ENCODE peak calls at places on chromosomes 6 and 20, in ten cellular contexts. One of them, this sample, is unnamed.

GRCh38 chr6:81553246-81553645 is 199.2 kb downstream of the TENT5A start:
- DNase-seq in left ventricle myocardium inferior: no peak
- DNase-seq in SK-N-SH: no peak
- DNase-seq in IMR-90: peak
- DNase-seq in GM23338: no peak
- DNase-seq in osteoblast: peak
- DNase-seq in GM12878: no peak
- DNase-seq in dorsolateral prefrontal cortex: no peak
- DNase-seq in uterus: no peak
- DNase-seq in mammary epithelial cell: no peak
- DNase-seq in this sample: no peak

GRCh38 chr6:16503919-16504554 is 257.2 kb downstream of the ATXN1 start:
- DNase-seq in GM12878: peak
- DNase-seq in IMR-90: no peak
- DNase-seq in dorsolateral prefrontal cortex: no peak
- DNase-seq in mammary epithelial cell: no peak
- DNase-seq in osteoblast: no peak
- DNase-seq in uterus: no peak
- DNase-seq in left ventricle myocardium inferior: no peak
- DNase-seq in GM23338: no peak
- DNase-seq in SK-N-SH: no peak
- DNase-seq in this sample: no peak

GRCh38 chr6:7203939-7204338 is 96.2 kb downstream of the RREB1 start:
- DNase-seq in osteoblast: no peak
- DNase-seq in GM12878: no peak
- DNase-seq in dorsolateral prefrontal cortex: no peak
- DNase-seq in mammary epithelial cell: no peak
- DNase-seq in GM23338: no peak
- DNase-seq in IMR-90: no peak
- DNase-seq in uterus: no peak
- DNase-seq in SK-N-SH: no peak
- DNase-seq in left ventricle myocardium inferior: no peak
- DNase-seq in this sample: no peak

GRCh38 chr20:8860011-8860495 is 208.8 kb upstream of the PLCB4 start:
- DNase-seq in osteoblast: peak
- DNase-seq in IMR-90: peak
- DNase-seq in mammary epithelial cell: peak
- DNase-seq in uterus: no peak
- DNase-seq in SK-N-SH: no peak
- DNase-seq in GM23338: no peak
- DNase-seq in left ventricle myocardium inferior: no peak
- DNase-seq in dorsolateral prefrontal cortex: no peak
- DNase-seq in GM12878: no peak
- DNase-seq in this sample: no peak

GRCh38 chr6:42292002-42292735 is 74.5 kb upstream of the MRPS10 start:
- DNase-seq in osteoblast: peak
- DNase-seq in mammary epithelial cell: peak
- DNase-seq in SK-N-SH: no peak
- DNase-seq in dorsolateral prefrontal cortex: no peak
- DNase-seq in uterus: no peak
- DNase-seq in left ventricle myocardium inferior: no peak
- DNase-seq in GM12878: no peak
- DNase-seq in IMR-90: peak
- DNase-seq in GM23338: no peak
- DNase-seq in this sample: no peak

GRCh38 chr20:45436732-45437485 is 21.0 kb downstream of the PIGT start:
- DNase-seq in uterus: peak
- DNase-seq in GM23338: peak
- DNase-seq in mammary epithelial cell: peak
- DNase-seq in osteoblast: peak
- DNase-seq in SK-N-SH: peak
- DNase-seq in IMR-90: peak
- DNase-seq in left ventricle myocardium inferior: peak
- DNase-seq in dorsolateral prefrontal cortex: peak
- DNase-seq in GM12878: no peak
- DNase-seq in this sample: peak

GRCh38 chr20:22795455-22795854 is 211.1 kb upstream of the FOXA2 start:
- DNase-seq in GM12878: no peak
- DNase-seq in IMR-90: no peak
- DNase-seq in GM23338: no peak
- DNase-seq in uterus: no peak
- DNase-seq in left ventricle myocardium inferior: no peak
- DNase-seq in dorsolateral prefrontal cortex: no peak
- DNase-seq in osteoblast: no peak
- DNase-seq in SK-N-SH: no peak
- DNase-seq in mammary epithelial cell: no peak
- DNase-seq in this sample: no peak

GRCh38 chr6:50381106-50381415 is 331.3 kb upstream of the DEFB112 start:
- DNase-seq in dorsolateral prefrontal cortex: no peak
- DNase-seq in osteoblast: no peak
- DNase-seq in IMR-90: no peak
- DNase-seq in GM12878: no peak
- DNase-seq in SK-N-SH: peak
- DNase-seq in GM23338: peak
- DNase-seq in uterus: no peak
- DNase-seq in left ventricle myocardium inferior: no peak
- DNase-seq in mammary epithelial cell: no peak
- DNase-seq in this sample: no peak

GRCh38 chr20:53706008-53706481 is 112.4 kb upstream of the ZNF217 start:
- DNase-seq in GM23338: no peak
- DNase-seq in mammary epithelial cell: no peak
- DNase-seq in uterus: no peak
- DNase-seq in IMR-90: peak
- DNase-seq in left ventricle myocardium inferior: no peak
- DNase-seq in dorsolateral prefrontal cortex: no peak
- DNase-seq in osteoblast: peak
- DNase-seq in GM12878: no peak
- DNase-seq in SK-N-SH: no peak
- DNase-seq in this sample: no peak

GRCh38 chr6:139600919-139601470 is 226.5 kb upstream of the CITED2 start:
- DNase-seq in GM23338: no peak
- DNase-seq in uterus: no peak
- DNase-seq in GM12878: peak
- DNase-seq in osteoblast: no peak
- DNase-seq in mammary epithelial cell: no peak
- DNase-seq in SK-N-SH: no peak
- DNase-seq in left ventricle myocardium inferior: no peak
- DNase-seq in dorsolateral prefrontal cortex: no peak
- DNase-seq in IMR-90: no peak
- DNase-seq in this sample: no peak

GRCh38 chr6:159969204-159969912 is 476 bp downstream of the IGF2R start:
- DNase-seq in mammary epithelial cell: peak
- DNase-seq in IMR-90: peak
- DNase-seq in GM23338: peak
- DNase-seq in osteoblast: peak
- DNase-seq in SK-N-SH: peak
- DNase-seq in left ventricle myocardium inferior: peak
- DNase-seq in dorsolateral prefrontal cortex: no peak
- DNase-seq in uterus: peak
- DNase-seq in GM12878: no peak
- DNase-seq in this sample: no peak

GRCh38 chr6:104414723-104415122 is 445.0 kb downstream of the HACE1 start:
- DNase-seq in uterus: no peak
- DNase-seq in dorsolateral prefrontal cortex: no peak
- DNase-seq in SK-N-SH: no peak
- DNase-seq in GM12878: no peak
- DNase-seq in osteoblast: no peak
- DNase-seq in GM23338: no peak
- DNase-seq in IMR-90: no peak
- DNase-seq in mammary epithelial cell: no peak
- DNase-seq in left ventricle myocardium inferior: no peak
- DNase-seq in this sample: no peak

GRCh38 chr6:129507059-129507807 is 202.7 kb downstream of the ARHGAP18 start:
- DNase-seq in uterus: no peak
- DNase-seq in dorsolateral prefrontal cortex: no peak
- DNase-seq in GM12878: no peak
- DNase-seq in GM23338: no peak
- DNase-seq in IMR-90: no peak
- DNase-seq in mammary epithelial cell: peak
- DNase-seq in SK-N-SH: no peak
- DNase-seq in left ventricle myocardium inferior: no peak
- DNase-seq in osteoblast: no peak
- DNase-seq in this sample: no peak

DNA sequence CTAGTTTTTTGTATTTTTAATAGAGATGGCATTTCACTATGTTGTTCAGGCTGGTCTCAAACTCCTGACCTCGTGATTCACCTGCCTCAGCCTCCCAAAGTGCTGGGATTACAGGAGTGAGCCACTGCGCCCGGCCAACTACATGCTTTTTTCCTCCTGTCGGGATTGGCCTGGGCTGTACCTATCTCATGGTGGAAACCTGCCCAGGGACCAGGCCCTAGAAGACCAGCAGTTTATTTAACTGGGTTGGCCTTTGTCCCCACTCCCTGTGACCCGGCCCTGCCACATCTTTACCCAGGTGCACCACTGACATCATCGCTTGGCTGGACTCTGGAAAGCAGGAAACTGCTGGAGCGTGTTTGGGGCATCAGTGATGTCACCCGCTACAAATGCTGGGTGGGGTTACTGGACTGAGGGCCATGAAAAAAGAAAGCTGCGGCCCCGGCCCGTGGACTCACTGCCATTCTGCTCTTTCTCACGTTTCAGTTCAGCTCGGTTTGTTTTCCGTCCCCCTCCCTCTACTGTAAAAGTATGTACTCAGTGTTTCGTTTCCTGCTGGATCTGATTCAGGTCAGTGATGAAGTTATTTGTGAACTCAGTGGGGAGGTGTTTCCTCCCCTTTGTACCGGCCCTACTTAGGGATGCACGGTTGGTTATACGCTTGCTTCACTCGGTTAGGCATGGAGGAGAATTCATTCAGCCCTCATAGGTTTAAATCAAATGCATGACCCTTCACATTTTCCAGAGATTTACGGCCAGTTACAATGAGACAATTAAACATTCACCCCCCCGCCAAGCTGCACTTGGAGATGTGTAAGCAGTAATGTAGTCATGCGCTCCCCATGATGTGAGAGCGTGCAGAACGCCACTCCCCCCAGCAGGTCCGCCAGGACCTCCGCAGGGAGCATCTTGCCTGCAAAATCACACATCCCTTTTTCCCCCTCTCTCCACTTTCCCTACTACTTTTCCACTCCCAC is 179.3 kb downstream of the MTHFD1L start:
- DNase-seq in mammary epithelial cell: no peak
- DNase-seq in GM12878: no peak
- DNase-seq in SK-N-SH: peak
- DNase-seq in osteoblast: no peak
- DNase-seq in left ventricle myocardium inferior: peak
- DNase-seq in uterus: peak
- DNase-seq in GM23338: peak
- DNase-seq in dorsolateral prefrontal cortex: no peak
- DNase-seq in IMR-90: peak
- DNase-seq in this sample: peak
- H3K4me3 ChIP-seq in mammary epithelial cell: no peak
- H3K4me3 ChIP-seq in GM12878: no peak
- H3K4me3 ChIP-seq in SK-N-SH: no peak
- H3K4me3 ChIP-seq in osteoblast: no peak
- H3K4me3 ChIP-seq in left ventricle myocardium inferior: peak
- H3K4me3 ChIP-seq in uterus: peak
- H3K4me3 ChIP-seq in GM23338: no peak
- H3K4me3 ChIP-seq in dorsolateral prefrontal cortex: peak
- H3K4me3 ChIP-seq in IMR-90: no peak
- H3K4me3 ChIP-seq in this sample: peak

DNA sequence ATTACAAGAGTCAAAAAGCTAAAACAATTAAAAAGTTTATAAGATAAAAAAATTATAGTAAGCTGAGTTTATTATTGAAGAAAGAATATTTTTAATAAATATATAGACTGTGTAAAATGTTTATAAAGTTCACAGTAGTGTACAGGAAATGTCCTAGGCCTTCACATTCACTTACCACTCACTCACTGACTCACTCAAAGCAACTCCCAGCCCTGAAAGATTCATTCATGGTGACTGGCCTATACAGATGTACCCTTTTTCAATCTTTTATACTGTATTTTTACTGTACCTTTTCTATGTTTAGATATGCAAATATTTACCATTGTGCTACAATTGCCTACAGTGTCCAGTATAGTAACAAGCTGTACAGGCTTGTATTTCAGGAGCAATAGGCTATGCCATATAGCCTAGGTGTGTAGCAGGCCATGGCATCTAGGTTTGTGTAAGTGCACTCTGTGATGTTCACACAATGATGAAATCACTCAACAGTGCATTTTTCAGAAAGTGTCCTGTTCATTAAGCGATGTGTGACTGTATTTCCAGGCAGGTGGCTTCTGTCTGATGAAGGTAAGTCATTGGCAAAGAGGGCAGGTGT is 130.2 kb downstream of the BTBD3 start:
- DNase-seq in osteoblast: no peak
- DNase-seq in SK-N-SH: no peak
- DNase-seq in uterus: no peak
- DNase-seq in IMR-90: peak
- DNase-seq in mammary epithelial cell: peak
- DNase-seq in dorsolateral prefrontal cortex: no peak
- DNase-seq in GM12878: no peak
- DNase-seq in GM23338: no peak
- DNase-seq in left ventricle myocardium inferior: no peak
- DNase-seq in this sample: no peak
- H3K27ac ChIP-seq in osteoblast: no peak
- H3K27ac ChIP-seq in SK-N-SH: no peak
- H3K27ac ChIP-seq in uterus: no peak
- H3K27ac ChIP-seq in IMR-90: no peak
- H3K27ac ChIP-seq in mammary epithelial cell: no peak
- H3K27ac ChIP-seq in dorsolateral prefrontal cortex: no peak
- H3K27ac ChIP-seq in GM12878: no peak
- H3K27ac ChIP-seq in GM23338: no peak
- H3K27ac ChIP-seq in left ventricle myocardium inferior: no peak
- H3K27ac ChIP-seq in this sample: no peak

GRCh38 chr20:14335122-14335521 is 2.3 kb downstream of the FLRT3 start:
- DNase-seq in IMR-90: no peak
- DNase-seq in dorsolateral prefrontal cortex: no peak
- DNase-seq in osteoblast: no peak
- DNase-seq in SK-N-SH: no peak
- DNase-seq in mammary epithelial cell: no peak
- DNase-seq in GM12878: no peak
- DNase-seq in GM23338: no peak
- DNase-seq in uterus: no peak
- DNase-seq in left ventricle myocardium inferior: no peak
- DNase-seq in this sample: no peak
- H3K4me3 ChIP-seq in IMR-90: no peak
- H3K4me3 ChIP-seq in dorsolateral prefrontal cortex: peak
- H3K4me3 ChIP-seq in osteoblast: no peak
- H3K4me3 ChIP-seq in SK-N-SH: peak
- H3K4me3 ChIP-seq in mammary epithelial cell: peak
- H3K4me3 ChIP-seq in GM12878: no peak
- H3K4me3 ChIP-seq in GM23338: no peak
- H3K4me3 ChIP-seq in uterus: no peak
- H3K4me3 ChIP-seq in left ventricle myocardium inferior: no peak
- H3K4me3 ChIP-seq in this sample: no peak

DNA sequence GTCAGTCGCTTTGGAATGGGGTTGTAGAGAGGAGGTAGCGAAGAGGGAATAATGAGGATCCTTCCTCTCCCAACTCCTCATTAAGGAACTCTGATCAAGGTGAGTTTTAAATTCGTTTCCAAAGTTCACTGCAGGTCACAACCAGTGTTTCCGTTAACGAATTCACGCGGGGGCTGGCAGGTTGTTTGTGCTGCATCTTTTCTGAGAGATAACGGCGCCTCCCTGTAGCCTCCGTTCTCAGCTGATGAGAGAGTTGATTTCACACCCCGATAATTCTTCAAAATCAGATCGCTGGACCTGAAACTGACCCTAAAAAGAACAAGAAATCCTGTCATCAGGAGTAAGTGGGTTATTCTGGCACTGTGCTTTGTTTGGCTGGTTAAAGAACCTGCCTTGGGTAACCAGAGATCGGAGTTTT is 33.2 kb upstream of the BTN3A2 start:
- DNase-seq in uterus: no peak
- DNase-seq in GM12878: no peak
- DNase-seq in osteoblast: no peak
- DNase-seq in mammary epithelial cell: no peak
- DNase-seq in SK-N-SH: no peak
- DNase-seq in GM23338: no peak
- DNase-seq in IMR-90: no peak
- DNase-seq in left ventricle myocardium inferior: no peak
- DNase-seq in dorsolateral prefrontal cortex: no peak
- DNase-seq in this sample: no peak
- H3K27ac ChIP-seq in uterus: no peak
- H3K27ac ChIP-seq in GM12878: no peak
- H3K27ac ChIP-seq in osteoblast: no peak
- H3K27ac ChIP-seq in mammary epithelial cell: peak
- H3K27ac ChIP-seq in SK-N-SH: no peak
- H3K27ac ChIP-seq in GM23338: no peak
- H3K27ac ChIP-seq in IMR-90: no peak
- H3K27ac ChIP-seq in left ventricle myocardium inferior: no peak
- H3K27ac ChIP-seq in dorsolateral prefrontal cortex: no peak
- H3K27ac ChIP-seq in this sample: no peak